ENCODE peak calls at places on chromosome 13, in five cellular contexts. L is IMR-90, N is H54, O is uterus, J is breast epithelium. R is an unnamed sample.

GRCh38 chr13:65959305-65959704 is 1270.8 kb downstream of the PCDH9 start:
- DNase-seq in O (no peak), J (no peak), N (no peak), L (peak), R (no peak)

GRCh38 chr13:93116809-93117208 is 109.8 kb upstream of the GPC6 start:
- DNase-seq in J (no peak), L (no peak), O (no peak), N (no peak), R (no peak)

GRCh38 chr13:98890186-98890585 is 87.7 kb downstream of the DOCK9 start:
- DNase-seq in L (peak), J (no peak), N (peak), O (peak), R (no peak)

GRCh38 chr13:75635101-75635620 is 969 bp upstream of the LMO7 start:
- DNase-seq in J (no peak), N (no peak), O (peak), L (no peak), R (no peak)

GRCh38 chr13:30618186-30618937 is 642 bp downstream of the USPL1 start:
- DNase-seq in O (no peak), L (no peak), J (no peak), N (no peak), R (peak)

GRCh38 chr13:79451500-79451962 is 29.4 kb upstream of the NDFIP2 start:
- DNase-seq in J (no peak), L (peak), N (peak), O (no peak), R (peak)

GRCh38 chr13:101654916-101655315 is 202.4 kb downstream of the ITGBL1 start:
- DNase-seq in L (peak), O (no peak), N (no peak), J (no peak), R (no peak)

GRCh38 chr13:113129480-113129879 is 6.9 kb downstream of the F10 start:
- DNase-seq in N (no peak), L (no peak), O (no peak), J (no peak), R (no peak)

GRCh38 chr13:80551650-80552497 is 210.9 kb upstream of the SPRY2 start:
- DNase-seq in L (no peak), J (no peak), O (no peak), N (no peak), R (no peak)

GRCh38 chr13:35144496-35144895 is 202.4 kb downstream of the NBEA start:
- DNase-seq in O (no peak), J (no peak), N (no peak), L (no peak), R (no peak)

DNA sequence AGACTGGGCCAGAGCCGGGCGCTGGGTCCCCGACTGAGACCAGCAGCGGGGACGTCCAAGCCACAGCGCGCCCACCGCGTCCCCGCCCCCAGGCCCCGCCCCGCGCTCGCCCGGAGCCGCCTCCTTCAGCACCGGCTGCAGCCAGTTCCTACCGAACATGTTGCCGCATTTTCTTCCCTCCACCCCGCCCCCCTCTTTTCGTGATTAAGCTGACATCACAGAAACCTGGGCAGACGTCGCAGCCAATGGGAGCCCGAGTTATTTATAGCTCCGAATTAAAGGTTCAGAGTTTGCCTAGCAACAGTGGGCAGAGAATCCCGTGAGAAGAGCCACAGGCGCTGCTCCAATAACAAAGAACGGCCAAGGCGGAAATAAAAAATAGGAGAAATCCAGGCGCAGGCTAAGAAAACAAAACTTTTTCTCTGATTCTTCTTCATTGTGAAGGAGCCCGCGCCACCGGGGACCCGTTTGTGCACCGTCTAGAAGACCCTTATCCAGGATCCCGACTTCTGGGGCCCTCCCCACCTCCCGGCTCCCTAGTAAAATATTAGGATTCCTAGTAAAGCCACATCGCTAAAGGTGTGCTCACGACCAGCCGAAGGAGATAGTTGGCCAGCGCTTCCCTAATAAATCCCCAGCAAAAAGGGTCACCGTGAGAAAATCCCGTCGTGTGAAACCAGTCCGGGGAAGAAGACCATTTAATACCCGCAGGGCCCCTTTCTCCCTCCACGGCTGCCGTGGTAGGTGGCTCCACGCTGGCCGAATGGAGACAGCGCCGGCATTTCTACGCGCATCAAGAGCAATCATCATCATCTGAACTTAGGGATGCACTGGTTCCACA is 61.7 kb downstream of the SERP2 start:
- DNase-seq in L (peak), N (peak), O (peak), J (peak), R (peak)
- TF ChIP-seq POLR2A in L (peak), N (peak), O (peak), J (peak), R (peak)

GRCh38 chr13:19958119-19959111 is at the start of gene ZMYM2:
- DNase-seq in L (peak), N (peak), O (peak), J (peak), R (peak)
- TF ChIP-seq POLR2A in L (peak), N (peak), O (peak), J (peak), R (peak)

GRCh38 chr13:97256343-97256783 is 34.2 kb downstream of the MBNL2 start:
- DNase-seq in L (peak), O (no peak), J (no peak), N (peak), R (peak)
- TF ChIP-seq POLR2A in L (peak), O (no peak), J (no peak), N (no peak), R (peak)

GRCh38 chr13:46052314-46053161 is at the start of gene ZC3H13:
- DNase-seq in J (peak), N (peak), O (peak), L (peak), R (peak)
- TF ChIP-seq POLR2A in J (no peak), N (peak), O (peak), L (peak), R (peak)

DNA sequence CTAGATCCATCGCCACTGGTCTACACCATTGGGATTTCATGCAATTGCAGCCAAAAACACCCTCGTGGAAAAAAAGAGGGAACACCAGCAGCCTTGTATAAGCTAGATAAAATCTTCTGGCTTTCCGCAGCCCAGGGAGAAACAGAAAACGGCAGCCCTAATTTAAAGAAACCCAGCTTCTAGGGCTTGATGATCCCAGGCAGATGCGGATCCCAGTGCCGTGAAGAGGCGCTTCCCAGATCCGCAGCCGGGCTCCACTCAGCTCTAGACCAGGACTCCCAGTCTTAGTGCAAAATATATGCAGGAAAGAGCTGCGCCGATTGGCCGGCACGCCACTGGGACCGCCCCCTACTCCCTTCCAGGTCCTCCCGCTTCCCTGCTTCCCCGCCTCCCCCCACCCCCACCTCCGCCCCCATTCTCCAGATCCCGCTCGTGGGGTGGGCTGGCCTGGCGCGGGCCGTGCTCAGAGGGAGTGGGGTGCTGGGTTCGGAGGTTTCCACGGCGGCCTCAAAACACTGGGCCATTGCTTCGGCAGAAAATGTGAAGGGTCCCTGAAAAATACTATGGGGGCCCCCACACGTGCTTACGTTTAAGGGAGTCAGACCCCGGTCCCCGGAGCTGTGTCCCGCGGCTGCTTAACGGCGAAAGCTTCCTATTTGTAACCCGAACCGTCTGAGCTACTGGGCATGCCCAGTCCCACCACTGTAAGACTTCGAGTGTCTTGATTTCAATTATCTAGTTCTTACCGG is 63.1 kb downstream of the SERP2 start:
- DNase-seq in L (peak), O (peak), N (peak), J (peak), R (peak)
- TF ChIP-seq POLR2A in L (peak), O (peak), N (peak), J (peak), R (peak)

R was measured in erythroblast.